ENCODE peak calls at places on chromosomes 4 and X, in six cellular contexts. S, O, G, A, T and X are unnamed samples.

GRCh38 chr4:177444911-177445736 is 2.9 kb upstream of the AGA start:
- DNase-seq in O (no peak), G (no peak), S (no peak), T (no peak), A (no peak), X (no peak)

GRCh38 chr4:87527446-87528240 is 1.5 kb downstream of the SPARCL1 start:
- DNase-seq in S (no peak), O (no peak), A (no peak), G (no peak), T (no peak), X (no peak)

GRCh38 chr4:143294310-143294709 is 42.4 kb upstream of the GAB1 start:
- DNase-seq in A (peak), O (peak), T (peak), G (no peak), S (no peak), X (no peak)

GRCh38 chr4:37471971-37472370 is 214.2 kb downstream of the RELL1 start:
- DNase-seq in A (no peak), S (no peak), T (peak), O (no peak), G (no peak), X (no peak)

GRCh38 chr4:3234171-3235029 is 14.6 kb upstream of the MSANTD1 start:
- DNase-seq in A (no peak), G (no peak), O (no peak), T (no peak), S (no peak), X (no peak)

GRCh38 chr4:3673716-3674478 is 92.3 kb upstream of the ADRA2C start:
- DNase-seq in A (no peak), O (peak), S (no peak), T (no peak), G (no peak), X (no peak)

GRCh38 chrX:131792789-131793462 is 230.2 kb upstream of the STK26 start:
- DNase-seq in G (no peak), T (peak), S (no peak), O (peak), A (no peak), X (no peak)

GRCh38 chrX:34918091-34918736 is 24.4 kb upstream of the FAM47B start:
- DNase-seq in S (no peak), A (no peak), T (no peak), O (no peak), G (no peak), X (no peak)

GRCh38 chr4:155672342-155672741 is 5.7 kb downstream of the GUCY1A1 start:
- DNase-seq in O (no peak), S (no peak), T (no peak), A (no peak), G (no peak), X (no peak)

GRCh38 chr4:107693132-107693531 is 26.9 kb downstream of the PAPSS1 start:
- DNase-seq in T (no peak), A (no peak), S (no peak), G (no peak), O (no peak), X (no peak)

GRCh38 chrX:134158821-134159512 is 78.0 kb upstream of the CCDC160 start:
- DNase-seq in O (no peak), A (no peak), T (no peak), S (no peak), G (no peak), X (no peak)

GRCh38 chr4:131337956-131338355 is 1811.1 kb upstream of the PCDH10 start:
- DNase-seq in O (no peak), A (no peak), G (no peak), S (no peak), T (no peak), X (no peak)

GRCh38 chrX:43973249-43973672 is at the start of gene NDP:
- DNase-seq in A (no peak), S (no peak), O (no peak), G (no peak), T (no peak), X (no peak)

GRCh38 chr4:1667273-1667672 is 16.8 kb downstream of the FAM53A start:
- DNase-seq in O (no peak), S (no peak), T (no peak), A (no peak), G (no peak), X (no peak)

GRCh38 chr4:56978750-56979303 is at the start of gene POLR2B:
- DNase-seq in S (peak), G (peak), O (peak), T (peak), A (peak), X (peak)
- TF ChIP-seq POLR2AphosphoS5 in S (peak), G (peak), O (peak), T (peak), A (peak), X (peak)

GRCh38 chr4:38917481-38918025 is 49.9 kb downstream of the FAM114A1 start:
- DNase-seq in A (no peak), G (no peak), S (no peak), T (no peak), O (no peak), X (no peak)

GRCh38 chr4:38924266-38924827 is 56.7 kb downstream of the FAM114A1 start:
- DNase-seq in O (no peak), G (no peak), A (no peak), T (no peak), S (no peak), X (no peak)

GRCh38 chr4:38923746-38924145 is 56.1 kb downstream of the FAM114A1 start:
- DNase-seq in O (no peak), T (no peak), S (no peak), G (no peak), A (no peak), X (no peak)

GRCh38 chr4:38921151-38921550 is 53.5 kb downstream of the FAM114A1 start:
- DNase-seq in O (no peak), A (no peak), S (no peak), G (no peak), T (no peak), X (no peak)

DNA sequence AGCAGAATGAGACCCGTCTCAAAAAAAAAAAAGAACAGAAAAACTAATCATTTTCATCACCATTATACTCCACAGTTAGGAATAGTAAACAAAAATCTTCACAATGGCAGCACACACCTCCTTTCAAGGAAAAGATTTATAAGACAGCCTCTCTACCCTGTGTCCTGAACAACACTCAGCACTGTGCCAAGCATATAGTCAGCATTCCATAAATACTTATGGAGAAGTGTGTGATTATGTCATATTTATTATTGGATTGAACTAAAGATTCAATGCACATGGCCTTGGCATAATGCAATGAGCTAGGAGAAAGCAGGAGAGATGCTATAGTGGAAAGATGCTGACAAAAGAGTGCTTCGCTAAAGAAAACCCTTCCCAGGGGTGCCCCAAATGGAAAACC is 52.6 kb downstream of the FAM114A1 start:
- DNase-seq in O (no peak), T (no peak), G (no peak), S (no peak), A (no peak), X (no peak)
- TF ChIP-seq POLR2AphosphoS5 in O (no peak), T (no peak), G (no peak), S (no peak), A (no peak), X (no peak)

GRCh38 chr4:109733728-109734127 is 3.9 kb upstream of the PLA2G12A start:
- DNase-seq in A (no peak), O (no peak), T (no peak), S (no peak), G (no peak), X (no peak)

GRCh38 chr4:109729155-109729562 is 711 bp downstream of the PLA2G12A start:
- DNase-seq in O (no peak), A (no peak), S (no peak), T (no peak), G (no peak), X (no peak)

GRCh38 chr4:109728385-109728784 is 1.5 kb downstream of the PLA2G12A start:
- DNase-seq in G (no peak), O (no peak), A (no peak), S (no peak), T (no peak), X (no peak)

GRCh38 chr4:109729563-109730293 is at the start of gene PLA2G12A:
- DNase-seq in O (peak), T (peak), G (peak), S (no peak), A (peak), X (peak)

DNA sequence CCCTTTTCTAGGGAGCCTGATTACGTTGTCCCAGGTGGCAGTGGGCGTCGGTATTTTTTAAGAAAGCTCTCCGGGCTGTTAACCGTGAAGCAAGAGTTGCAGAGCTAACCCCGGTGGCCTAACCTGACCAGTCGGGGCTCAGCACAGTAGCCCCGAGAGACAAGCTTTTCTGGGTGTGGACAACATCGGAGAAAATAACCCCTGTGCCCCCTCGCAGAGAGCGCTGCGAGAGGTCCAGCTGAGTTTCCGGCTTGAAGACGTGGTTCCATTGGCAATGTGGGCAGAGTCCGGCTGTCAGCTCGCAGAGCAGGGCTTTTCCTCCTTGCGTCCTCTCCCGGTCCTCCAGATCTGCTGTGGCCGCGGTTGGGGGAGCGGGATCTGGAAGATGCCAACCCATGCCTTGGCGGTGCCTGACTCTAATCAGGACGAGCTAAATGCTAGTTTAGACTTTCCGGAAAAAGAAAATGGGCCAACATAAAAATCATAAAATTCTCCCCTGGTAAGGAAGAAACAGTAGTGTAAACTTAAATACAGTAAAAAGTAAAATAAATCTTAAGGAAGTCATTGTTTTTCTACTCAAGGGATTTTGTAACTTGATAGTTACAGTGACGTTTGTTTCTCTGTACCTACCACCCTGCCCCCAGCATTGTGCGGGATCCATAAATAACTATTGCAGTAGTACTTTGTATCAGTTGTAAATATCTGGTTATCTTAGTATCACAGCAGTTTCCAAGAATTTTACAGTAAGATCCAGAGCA is 603 bp upstream of the PLA2G12A start:
- DNase-seq in S (no peak), A (peak), G (peak), O (peak), T (peak), X (no peak)
- TF ChIP-seq POLR2AphosphoS5 in S (no peak), A (no peak), G (peak), O (no peak), T (peak), X (no peak)

GRCh38 chrX:126395909-126396308 is 156.7 kb downstream of the DCAF12L1 start:
- DNase-seq in T (no peak), G (no peak), A (no peak), O (no peak), S (no peak), X (no peak)
- TF ChIP-seq POLR2AphosphoS5 in T (no peak), G (no peak), A (no peak), O (no peak), S (no peak), X (no peak)

GRCh38 chr4:8100696-8101095 is 57.9 kb downstream of the ABLIM2 start:
- DNase-seq in G (no peak), T (no peak), S (no peak), A (no peak), O (no peak), X (no peak)

GRCh38 chr4:8102831-8103230 is 55.8 kb downstream of the ABLIM2 start:
- DNase-seq in O (no peak), T (no peak), G (no peak), A (no peak), S (no peak), X (no peak)

GRCh38 chr4:8101796-8102355 is 56.7 kb downstream of the ABLIM2 start:
- DNase-seq in O (no peak), T (no peak), S (no peak), A (no peak), G (no peak), X (no peak)

GRCh38 chr4:8099981-8100464 is 58.6 kb downstream of the ABLIM2 start:
- DNase-seq in G (no peak), T (peak), S (no peak), O (no peak), A (no peak), X (no peak)

DNA sequence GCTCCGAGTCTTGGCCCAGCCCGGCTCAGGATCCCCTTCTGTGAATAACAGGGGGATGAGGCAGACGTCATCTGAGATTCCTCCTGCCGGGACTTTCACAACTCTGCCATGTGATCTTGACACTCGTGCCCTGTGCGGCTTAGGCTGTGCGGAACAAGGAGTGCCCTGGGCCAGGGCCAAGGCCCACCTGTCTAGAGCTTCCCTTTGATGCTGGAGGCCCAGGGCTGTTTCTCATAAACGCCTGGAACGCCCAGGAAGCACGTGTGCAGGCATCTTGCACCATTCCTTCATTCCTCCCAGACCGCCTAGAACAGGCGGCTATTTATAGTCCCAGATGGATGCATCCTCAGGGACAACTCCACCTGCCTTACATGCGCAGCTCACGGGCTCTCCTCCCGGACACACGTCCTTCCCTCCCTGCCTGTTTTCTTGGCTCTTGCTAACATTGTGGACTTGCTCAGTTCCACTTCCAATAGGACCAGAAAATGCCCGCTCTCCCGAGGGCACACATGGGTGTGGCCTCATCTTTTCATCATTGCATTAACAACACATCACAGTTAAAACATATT is 57.3 kb downstream of the ABLIM2 start:
- DNase-seq in G (no peak), A (no peak), O (peak), T (peak), S (no peak), X (no peak)
- TF ChIP-seq POLR2AphosphoS5 in G (no peak), A (peak), O (peak), T (peak), S (peak), X (no peak)

GRCh38 chr4:40182979-40183378 is 13.9 kb upstream of the RHOH start:
- DNase-seq in A (no peak), G (no peak), O (no peak), T (no peak), S (no peak), X (no peak)
- TF ChIP-seq POLR2AphosphoS5 in A (no peak), G (no peak), O (no peak), T (no peak), S (no peak), X (no peak)

GRCh38 chr4:119580293-119580692 is 48.3 kb downstream of the PDE5A start:
- DNase-seq in T (no peak), G (no peak), A (no peak), O (no peak), S (no peak), X (no peak)

GRCh38 chr4:119579823-119580222 is 48.8 kb downstream of the PDE5A start:
- DNase-seq in G (no peak), T (no peak), A (no peak), O (no peak), S (no peak), X (no peak)

GRCh38 chr4:119585771-119586170 is 42.8 kb downstream of the PDE5A start:
- DNase-seq in G (no peak), A (no peak), T (no peak), S (no peak), O (no peak), X (no peak)

GRCh38 chr4:119581480-119581879 is 47.1 kb downstream of the PDE5A start:
- DNase-seq in T (no peak), O (no peak), S (no peak), G (no peak), A (no peak), X (no peak)
- TF ChIP-seq POLR2AphosphoS5 in T (no peak), O (no peak), S (no peak), G (no peak), A (no peak), X (no peak)

GRCh38 chr4:25356068-25356467 is 21.0 kb upstream of the ANAPC4 start:
- DNase-seq in O (no peak), S (no peak), G (no peak), T (no peak), A (no peak), X (no peak)
- TF ChIP-seq POLR2AphosphoS5 in O (no peak), S (no peak), G (no peak), T (no peak), A (no peak), X (no peak)

GRCh38 chr4:141133146-141134006 is at the start of gene RNF150:
- DNase-seq in A (peak), T (peak), G (peak), S (no peak), O (peak), X (peak)
- TF ChIP-seq POLR2AphosphoS5 in A (no peak), T (peak), G (peak), S (no peak), O (peak), X (no peak)